ENCODE peak calls at places on chromosomes 12 and 14, in five cellular contexts. G is bronchial epithelial cell; X is IMR-90; W is CD8-positive, alpha-beta memory T cell; L is activated naive CD4-positive, alpha-beta T cell treated with anti-CD3 and anti-CD28 coated beads, Interleukin-2, amount 10 ng/mL, durations not matched to agents 7 days and 5 days. U is an unnamed sample.

GRCh38 chr14:86091811-86092210 is 561.9 kb downstream of the FLRT2 start:
- DNase-seq in G (peak; percentile 6), X (peak; percentile 57), W (no peak), L (no peak), U (no peak)

GRCh38 chr14:106530423-106531107 is 1004.2 kb downstream of the TMEM121 start:
- DNase-seq in G (no peak), X (no peak), W (peak; percentile 16), L (peak; percentile 45), U (peak; percentile 87)

GRCh38 chr12:28484157-28484556 is 293.9 kb downstream of the CCDC91 start:
- DNase-seq in G (no peak), X (no peak), W (no peak), L (no peak), U (no peak)

GRCh38 chr12:111975161-111975931 is 37.6 kb downstream of the TMEM116 start:
- DNase-seq in G (peak; percentile 72), X (peak; percentile 55), W (no peak), L (no peak), U (no peak)

GRCh38 chr12:58566599-58566998 is 353.7 kb downstream of the LRIG3 start:
- DNase-seq in G (no peak), X (peak; percentile 98), W (no peak), L (no peak), U (no peak)

GRCh38 chr12:69007858-69008314 is 74.9 kb upstream of the CPM start:
- DNase-seq in G (peak; percentile 66), X (no peak), W (no peak), L (no peak), U (no peak)

GRCh38 chr14:76919811-76920571 is 93.8 kb downstream of the LRRC74A start:
- DNase-seq in G (peak; percentile 31), X (peak; percentile 88), W (no peak), L (peak; percentile 42), U (peak; percentile 73)

GRCh38 chr12:130835011-130835410 is 4.0 kb downstream of the STX2 start:
- DNase-seq in G (no peak), X (no peak), W (no peak), L (no peak), U (no peak)

GRCh38 chr14:50865677-50866076 is 6.2 kb upstream of the ABHD12B start:
- DNase-seq in G (no peak), X (peak; percentile 84), W (no peak), L (no peak), U (no peak)

GRCh38 chr14:68807148-68807600 is 14.3 kb upstream of the ZFP36L1 start:
- DNase-seq in G (peak; percentile 56), X (peak; percentile 94), W (no peak), L (no peak), U (peak; percentile 75)

GRCh38 chr12:22657538-22657937 is 32.6 kb downstream of the ETNK1 start:
- DNase-seq in G (peak; percentile 67), X (peak; percentile 42), W (no peak), L (no peak), U (no peak)

GRCh38 chr12:63875703-63876102 is 31.2 kb downstream of the SRGAP1 start:
- DNase-seq in G (no peak), X (peak; percentile 24), W (no peak), L (no peak), U (no peak)

GRCh38 chr12:53515291-53515680 is 8.0 kb upstream of the NPFF start:
- DNase-seq in G (no peak), X (no peak), W (no peak), L (no peak), U (no peak)

GRCh38 chr14:74425525-74426201 is 347 bp downstream of the SYNDIG1L start:
- DNase-seq in G (no peak), X (no peak), W (peak; percentile 33), L (peak; percentile 77), U (no peak)

GRCh38 chr14:42947991-42948390 is 1341.3 kb downstream of the LRFN5 start:
- DNase-seq in G (no peak), X (no peak), W (no peak), L (no peak), U (no peak)

GRCh38 chr14:29608861-29609260 is 318.8 kb downstream of the PRKD1 start:
- DNase-seq in G (no peak), X (no peak), W (no peak), L (no peak), U (no peak)

GRCh38 chr12:102034346-102034745 is 27.4 kb downstream of the WASHC3 start:
- DNase-seq in G (peak; percentile 62), X (peak; percentile 58), W (no peak), L (no peak), U (no peak)

GRCh38 chr14:104277416-104278213 is 139.2 kb downstream of the KIF26A start:
- DNase-seq in G (no peak), X (no peak), W (no peak), L (peak; percentile 17), U (no peak)

GRCh38 chr14:81211844-81212243 is 8.9 kb downstream of the GTF2A1 start:
- DNase-seq in G (no peak), X (peak; percentile 17), W (peak; percentile 9), L (peak; percentile 58), U (peak; percentile 93)

GRCh38 chr12:78977463-78977862 is 112.9 kb downstream of the SYT1 start:
- DNase-seq in G (peak; percentile 77), X (no peak), W (no peak), L (no peak), U (no peak)

GRCh38 chr14:44782775-44783238 is 178.9 kb downstream of the KLHL28 start:
- DNase-seq in G (no peak), X (peak; percentile 80), W (no peak), L (no peak), U (no peak)

GRCh38 chr14:26415618-26416123 is 182.2 kb downstream of the NOVA1 start:
- DNase-seq in G (no peak), X (no peak), W (no peak), L (no peak), U (no peak)

GRCh38 chr14:30426463-30426862 is 132.5 kb upstream of the G2E3 start:
- DNase-seq in G (no peak), X (no peak), W (no peak), L (no peak), U (no peak)

GRCh38 chr12:102144221-102144620 is 24.2 kb downstream of the PARPBP start:
- DNase-seq in G (no peak), X (no peak), W (no peak), L (no peak), U (no peak)

GRCh38 chr12:53972152-53972702 is 699 bp upstream of the HOXC11 start:
- DNase-seq in G (peak; percentile 4), X (no peak), W (no peak), L (no peak), U (no peak)

GRCh38 chr14:80959448-80960006 is 4.1 kb downstream of the TSHR start:
- DNase-seq in G (no peak), X (no peak), W (peak; percentile 38), L (peak; percentile 88), U (peak; percentile 66)

GRCh38 chr12:49086116-49086515 is 8.5 kb downstream of the DHH start:
- DNase-seq in G (no peak), X (peak; percentile 76), W (no peak), L (no peak), U (no peak)

GRCh38 chr14:89205137-89205740 is 211.8 kb downstream of the FOXN3 start:
- DNase-seq in G (no peak), X (no peak), W (no peak), L (no peak), U (no peak)

GRCh38 chr14:100930270-100930669 is 26.7 kb upstream of the RTL1 start:
- DNase-seq in G (no peak), X (no peak), W (no peak), L (no peak), U (no peak)

GRCh38 chr14:106224694-106224971 is 698.2 kb downstream of the TMEM121 start:
- DNase-seq in G (no peak), X (no peak), W (no peak), L (no peak), U (no peak)

GRCh38 chr12:39401459-39401858 is 41.5 kb downstream of the KIF21A start:
- DNase-seq in G (no peak), X (no peak), W (no peak), L (no peak), U (no peak)

GRCh38 chr12:113194971-113195391 is 9.5 kb downstream of the RITA1 start:
- DNase-seq in G (no peak), X (peak; percentile 73), W (no peak), L (no peak), U (no peak)

GRCh38 chr14:101489092-101489760 is 72.1 kb upstream of the DIO3 start:
- DNase-seq in G (no peak), X (no peak), W (no peak), L (no peak), U (no peak)

GRCh38 chr12:122395319-122395718 is 27.1 kb downstream of the CLIP1 start:
- DNase-seq in G (peak; percentile 78), X (peak; percentile 95), W (no peak), L (no peak), U (no peak)

GRCh38 chr14:95482967-95483842 is 33.2 kb downstream of the SYNE3 start:
- DNase-seq in G (peak; percentile 85), X (peak; percentile 97), W (no peak), L (no peak), U (no peak)

GRCh38 chr12:28780096-28780495 is 369.0 kb upstream of the FAR2 start:
- DNase-seq in G (peak; percentile 69), X (peak; percentile 81), W (no peak), L (no peak), U (no peak)